ENCODE peak calls at places on chromosomes 12 and 14, in six cellular contexts. W, L, Y, F, H and X are unnamed samples.

GRCh38 chr12:130661501-130662255 is 54.4 kb downstream of the RIMBP2 start:
- DNase-seq in W (peak; percentile 7), L (no peak), Y (no peak), F (no peak), H (no peak), X (no peak)

GRCh38 chr12:79560165-79560889 is 130.4 kb downstream of the PAWR start:
- DNase-seq in W (peak; percentile 93), L (no peak), Y (no peak), F (no peak), H (no peak), X (no peak)

GRCh38 chr12:21774358-21775129 is at the start of gene KCNJ8:
- DNase-seq in W (no peak), L (no peak), Y (no peak), F (peak; percentile 57), H (peak; percentile 75), X (no peak)

GRCh38 chr14:21093769-21094681 is 4.4 kb downstream of the ZNF219 start:
- DNase-seq in W (no peak), L (no peak), Y (no peak), F (no peak), H (peak; percentile 82), X (no peak)

GRCh38 chr12:50642035-50642451 is 121.9 kb upstream of the ATF1 start:
- DNase-seq in W (peak; percentile 36), L (no peak), Y (no peak), F (peak; percentile 48), H (no peak), X (no peak)

GRCh38 chr12:124673881-124674617 is 106.6 kb upstream of the NCOR2 start:
- DNase-seq in W (no peak), L (no peak), Y (no peak), F (no peak), H (no peak), X (no peak)

GRCh38 chr12:84842406-84843013 is 70.1 kb downstream of the SLC6A15 start:
- DNase-seq in W (peak; percentile 16), L (no peak), Y (no peak), F (peak; percentile 8), H (no peak), X (no peak)

GRCh38 chr12:13124661-13125505 is 21.4 kb upstream of the GSG1 start:
- DNase-seq in W (no peak), L (no peak), Y (no peak), F (no peak), H (no peak), X (no peak)

GRCh38 chr12:95003213-95003920 is at the start of gene NDUFA12:
- DNase-seq in W (peak; percentile 92), L (peak; percentile 75), Y (peak; percentile 91), F (peak; percentile 95), H (peak; percentile 93), X (peak; percentile 72)
- TF ChIP-seq POLR2A in W (peak; percentile 92), L (peak; percentile 96), Y (peak; percentile 95), F (peak; percentile 97), H (peak; percentile 96), X (peak; percentile 96)

DNA sequence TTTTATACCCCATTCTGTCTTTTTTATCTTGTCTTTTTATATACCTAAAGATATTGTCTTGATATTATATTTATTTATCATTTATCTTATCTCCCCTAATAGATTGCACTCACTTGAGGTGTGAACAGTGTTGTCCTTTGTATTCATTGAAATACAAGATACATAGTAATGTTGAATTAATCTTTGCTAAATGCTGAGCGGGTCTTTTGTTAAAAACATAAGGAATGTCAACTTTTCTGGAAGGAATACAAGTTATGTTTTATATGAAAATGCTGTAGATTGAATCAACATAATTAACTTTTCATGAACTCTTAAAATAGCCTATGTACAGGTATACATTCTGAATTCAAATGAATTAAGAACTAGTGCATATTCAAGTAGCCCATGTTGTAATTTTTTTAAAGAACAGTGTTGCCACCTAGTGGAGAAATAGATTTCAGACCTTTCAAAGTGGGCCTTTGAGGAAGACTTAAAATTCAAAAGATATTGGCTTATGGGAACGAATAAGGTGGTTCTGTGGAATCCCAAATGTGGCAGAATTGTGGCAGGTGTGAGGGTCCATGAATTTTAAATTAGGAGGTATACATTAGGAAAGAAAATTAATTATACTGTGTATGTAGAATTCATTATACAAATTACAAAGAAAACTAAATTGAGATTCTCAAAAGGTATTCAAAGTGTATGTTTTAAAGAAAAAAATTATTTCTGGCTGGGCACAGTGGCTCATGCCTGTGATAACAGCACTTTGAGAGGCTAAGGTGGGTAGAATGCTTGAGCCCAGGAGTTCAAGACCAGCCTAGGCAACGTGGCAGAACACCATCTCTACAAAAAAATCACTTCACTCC is 19.1 kb downstream of the BBOF1 start:
- DNase-seq in W (peak; percentile 67), L (no peak), Y (no peak), F (peak; percentile 25), H (no peak), X (peak; percentile 12)
- TF ChIP-seq TAF1 in W (no peak), L (no peak), Y (no peak), F (no peak), H (no peak), X (no peak)

GRCh38 chr12:109572506-109572845 is 828 bp downstream of the MMAB start:
- DNase-seq in W (peak; percentile 35), L (no peak), Y (no peak), F (no peak), H (no peak), X (no peak)
- TF ChIP-seq POLR2AphosphoS5 in W (no peak), L (no peak), Y (no peak), F (no peak), H (no peak), X (no peak)

GRCh38 chr12:109879332-109880048 is 851 bp downstream of the GLTP start:
- DNase-seq in W (no peak), L (no peak), Y (no peak), F (no peak), H (peak; percentile 52), X (no peak)
- TF ChIP-seq POLR2A in W (no peak), L (no peak), Y (no peak), F (no peak), H (no peak), X (no peak)

GRCh38 chr14:85907536-85907935 is 377.6 kb downstream of the FLRT2 start:
- DNase-seq in W (no peak), L (no peak), Y (no peak), F (no peak), H (peak; percentile 44), X (no peak)
- TF ChIP-seq TAF1 in W (no peak), L (no peak), Y (no peak), F (no peak), H (no peak), X (no peak)

DNA sequence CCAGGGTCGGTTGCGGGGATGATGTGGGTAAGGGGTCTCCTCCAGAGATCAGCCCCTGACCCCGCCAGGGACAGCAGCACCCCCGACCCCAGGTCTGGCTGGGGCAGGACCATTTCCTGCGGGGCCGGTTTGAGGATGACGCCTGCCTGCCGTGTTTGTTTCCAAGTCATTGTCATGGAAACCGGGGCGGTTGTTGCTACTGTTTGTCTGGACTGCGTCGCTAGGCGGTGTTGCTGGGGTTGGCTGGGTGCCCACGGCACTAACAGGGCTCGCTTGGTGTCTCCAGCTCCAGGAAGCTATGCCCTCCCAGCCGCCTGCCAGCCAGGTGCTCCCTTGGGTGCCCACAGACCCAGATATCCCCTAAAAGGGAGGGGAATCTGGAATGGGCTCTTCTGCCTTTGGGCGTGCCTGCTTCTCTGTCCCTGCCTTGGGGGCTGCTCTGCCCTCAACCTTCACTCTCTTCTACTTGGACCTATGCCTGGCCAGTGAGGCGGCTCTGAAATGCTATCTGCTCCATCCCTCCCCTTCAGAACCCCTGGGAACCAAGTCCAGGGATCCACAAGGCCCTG is 4.7 kb upstream of the CRIP1 start:
- DNase-seq in W (peak; percentile 93), L (peak; percentile 97), Y (peak; percentile 62), F (peak; percentile 65), H (peak; percentile 81), X (peak; percentile 99)
- TF ChIP-seq POLR2AphosphoS5 in W (no peak), L (no peak), Y (no peak), F (no peak), H (no peak), X (no peak)

GRCh38 chr12:6851921-6852650 is at the start of gene USP5:
- DNase-seq in W (peak; percentile 98), L (peak; percentile 97), Y (peak; percentile 99), F (peak; percentile 87), H (peak; percentile 94), X (peak; percentile 92)
- TF ChIP-seq POLR2A in W (peak; percentile 90), L (peak; percentile 74), Y (peak; percentile 89), F (peak; percentile 79), H (no peak), X (peak; percentile 85)